ENCODE peak calls at places on chromosome 11, in five cellular contexts. One of them, this sample, is unnamed.

GRCh38 chr11:63961608-63962412 is 12.6 kb upstream of the COX8A start:
- DNase-seq in fibroblast of villous mesenchyme: peak
- DNase-seq in endothelial cell: no peak
- DNase-seq in pancreas: no peak
- DNase-seq in A549: peak
- DNase-seq in this sample: peak

GRCh38 chr11:61667684-61668320 is 12.4 kb upstream of the DAGLA start:
- DNase-seq in fibroblast of villous mesenchyme: no peak
- DNase-seq in endothelial cell: no peak
- DNase-seq in pancreas: no peak
- DNase-seq in A549: no peak
- DNase-seq in this sample: no peak

GRCh38 chr11:64624869-64625481 is 34.0 kb downstream of the SLC22A12 start:
- DNase-seq in fibroblast of villous mesenchyme: no peak
- DNase-seq in endothelial cell: no peak
- DNase-seq in pancreas: no peak
- DNase-seq in A549: no peak
- DNase-seq in this sample: no peak

GRCh38 chr11:81802591-81802990 is 931.1 kb downstream of the FAM181B start:
- DNase-seq in fibroblast of villous mesenchyme: no peak
- DNase-seq in endothelial cell: no peak
- DNase-seq in pancreas: no peak
- DNase-seq in A549: no peak
- DNase-seq in this sample: no peak

GRCh38 chr11:31826530-31827438 is 15.7 kb upstream of the PAX6 start:
- DNase-seq in fibroblast of villous mesenchyme: no peak
- DNase-seq in endothelial cell: peak
- DNase-seq in pancreas: no peak
- DNase-seq in A549: no peak
- DNase-seq in this sample: no peak

GRCh38 chr11:131859811-131860210 is 489.4 kb downstream of the NTM start:
- DNase-seq in fibroblast of villous mesenchyme: peak
- DNase-seq in endothelial cell: no peak
- DNase-seq in pancreas: no peak
- DNase-seq in A549: no peak
- DNase-seq in this sample: peak

GRCh38 chr11:73326929-73327811 is 19.1 kb downstream of the ARHGEF17 start:
- DNase-seq in fibroblast of villous mesenchyme: peak
- DNase-seq in endothelial cell: no peak
- DNase-seq in pancreas: no peak
- DNase-seq in A549: no peak
- DNase-seq in this sample: no peak

GRCh38 chr11:82229346-82229745 is 504.3 kb downstream of the FAM181B start:
- DNase-seq in fibroblast of villous mesenchyme: peak
- DNase-seq in endothelial cell: no peak
- DNase-seq in pancreas: no peak
- DNase-seq in A549: peak
- DNase-seq in this sample: no peak

GRCh38 chr11:18540207-18541009 is 13.7 kb upstream of the TSG101 start:
- DNase-seq in fibroblast of villous mesenchyme: peak
- DNase-seq in endothelial cell: no peak
- DNase-seq in pancreas: no peak
- DNase-seq in A549: peak
- DNase-seq in this sample: peak

GRCh38 chr11:78045851-78046485 is 17.7 kb upstream of the THRSP start:
- DNase-seq in fibroblast of villous mesenchyme: peak
- DNase-seq in endothelial cell: peak
- DNase-seq in pancreas: peak
- DNase-seq in A549: peak
- DNase-seq in this sample: peak

GRCh38 chr11:110467556-110467955 is 37.8 kb downstream of the FDX1 start:
- DNase-seq in fibroblast of villous mesenchyme: no peak
- DNase-seq in endothelial cell: no peak
- DNase-seq in pancreas: no peak
- DNase-seq in A549: no peak
- DNase-seq in this sample: no peak

GRCh38 chr11:110710520-110711381 is 1.5 kb downstream of the ARHGAP20 start:
- DNase-seq in fibroblast of villous mesenchyme: peak
- DNase-seq in endothelial cell: peak
- DNase-seq in pancreas: peak
- DNase-seq in A549: no peak
- DNase-seq in this sample: no peak

GRCh38 chr11:96109265-96110030 is 185.5 kb upstream of the MTMR2 start:
- DNase-seq in fibroblast of villous mesenchyme: no peak
- DNase-seq in endothelial cell: no peak
- DNase-seq in pancreas: no peak
- DNase-seq in A549: no peak
- DNase-seq in this sample: no peak

GRCh38 chr11:130831506-130832385 is 84.5 kb downstream of the SNX19 start:
- DNase-seq in fibroblast of villous mesenchyme: no peak
- DNase-seq in endothelial cell: no peak
- DNase-seq in pancreas: no peak
- DNase-seq in A549: no peak
- DNase-seq in this sample: no peak

GRCh38 chr11:119295178-119295577 is 21.8 kb downstream of the MCAM start:
- DNase-seq in fibroblast of villous mesenchyme: peak
- DNase-seq in endothelial cell: no peak
- DNase-seq in pancreas: no peak
- DNase-seq in A549: peak
- DNase-seq in this sample: no peak

GRCh38 chr11:126082251-126083109 is 19.8 kb upstream of the CDON start:
- DNase-seq in fibroblast of villous mesenchyme: no peak
- DNase-seq in endothelial cell: no peak
- DNase-seq in pancreas: no peak
- DNase-seq in A549: no peak
- DNase-seq in this sample: no peak

GRCh38 chr11:2298131-2298794 is 3.5 kb downstream of the C11orf21 start:
- DNase-seq in fibroblast of villous mesenchyme: no peak
- DNase-seq in endothelial cell: peak
- DNase-seq in pancreas: no peak
- DNase-seq in A549: no peak
- DNase-seq in this sample: no peak

GRCh38 chr11:92340839-92341238 is 116.2 kb downstream of the FAT3 start:
- DNase-seq in fibroblast of villous mesenchyme: peak
- DNase-seq in endothelial cell: peak
- DNase-seq in pancreas: no peak
- DNase-seq in A549: peak
- DNase-seq in this sample: peak
- TF ChIP-seq CTCF in fibroblast of villous mesenchyme: peak
- TF ChIP-seq CTCF in endothelial cell: peak
- TF ChIP-seq CTCF in pancreas: peak
- TF ChIP-seq CTCF in A549: peak
- TF ChIP-seq CTCF in this sample: peak

GRCh38 chr11:9193316-9193715 is 71.8 kb downstream of the DENND5A start:
- DNase-seq in fibroblast of villous mesenchyme: no peak
- DNase-seq in endothelial cell: no peak
- DNase-seq in pancreas: no peak
- DNase-seq in A549: no peak
- DNase-seq in this sample: no peak
- TF ChIP-seq CTCF in fibroblast of villous mesenchyme: no peak
- TF ChIP-seq CTCF in endothelial cell: no peak
- TF ChIP-seq CTCF in pancreas: no peak
- TF ChIP-seq CTCF in A549: no peak
- TF ChIP-seq CTCF in this sample: no peak

DNA sequence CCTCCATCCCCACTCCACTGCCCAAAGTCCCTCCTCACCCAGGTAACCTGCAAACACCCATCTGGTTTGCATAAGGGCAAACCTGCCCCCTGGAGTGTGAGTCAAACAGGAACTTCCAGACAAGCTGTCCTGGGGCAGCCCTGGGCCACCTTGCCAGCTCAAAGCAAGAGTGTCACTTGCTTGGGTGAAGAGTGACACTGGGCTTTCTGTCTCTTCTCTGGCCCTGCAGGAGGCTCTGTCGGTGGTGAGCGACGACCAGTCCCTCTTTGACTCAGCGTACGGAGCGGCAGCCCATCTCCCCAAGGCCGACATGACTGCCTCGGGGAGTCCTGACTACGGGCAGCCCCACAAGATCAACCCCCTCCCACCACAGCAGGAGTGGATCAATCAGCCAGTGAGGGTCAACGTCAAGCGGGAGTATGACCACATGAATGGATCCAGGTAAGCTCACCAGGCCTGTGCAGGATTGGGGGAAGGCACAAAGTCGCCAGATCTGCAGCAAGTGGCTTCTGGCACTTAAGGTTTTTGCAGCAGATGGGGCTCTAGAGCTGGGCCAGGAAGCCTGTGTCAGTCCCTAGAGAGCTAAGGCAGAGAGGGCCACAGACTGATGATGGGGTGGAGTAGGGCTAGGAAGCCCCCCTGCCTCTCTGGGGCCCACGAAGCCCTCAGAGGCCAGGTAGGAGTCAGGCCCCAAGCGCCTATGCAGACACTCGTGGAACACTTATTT is 64.2 kb downstream of the FLI1 start:
- DNase-seq in fibroblast of villous mesenchyme: no peak
- DNase-seq in endothelial cell: no peak
- DNase-seq in pancreas: no peak
- DNase-seq in A549: no peak
- DNase-seq in this sample: no peak
- TF ChIP-seq CTCF in fibroblast of villous mesenchyme: no peak
- TF ChIP-seq CTCF in endothelial cell: no peak
- TF ChIP-seq CTCF in pancreas: no peak
- TF ChIP-seq CTCF in A549: no peak
- TF ChIP-seq CTCF in this sample: no peak

GRCh38 chr11:44095506-44096359 is at the start of gene EXT2:
- DNase-seq in fibroblast of villous mesenchyme: peak
- DNase-seq in endothelial cell: peak
- DNase-seq in pancreas: peak
- DNase-seq in A549: peak
- DNase-seq in this sample: peak
- TF ChIP-seq CTCF in fibroblast of villous mesenchyme: peak
- TF ChIP-seq CTCF in endothelial cell: peak
- TF ChIP-seq CTCF in pancreas: peak
- TF ChIP-seq CTCF in A549: peak
- TF ChIP-seq CTCF in this sample: peak

DNA sequence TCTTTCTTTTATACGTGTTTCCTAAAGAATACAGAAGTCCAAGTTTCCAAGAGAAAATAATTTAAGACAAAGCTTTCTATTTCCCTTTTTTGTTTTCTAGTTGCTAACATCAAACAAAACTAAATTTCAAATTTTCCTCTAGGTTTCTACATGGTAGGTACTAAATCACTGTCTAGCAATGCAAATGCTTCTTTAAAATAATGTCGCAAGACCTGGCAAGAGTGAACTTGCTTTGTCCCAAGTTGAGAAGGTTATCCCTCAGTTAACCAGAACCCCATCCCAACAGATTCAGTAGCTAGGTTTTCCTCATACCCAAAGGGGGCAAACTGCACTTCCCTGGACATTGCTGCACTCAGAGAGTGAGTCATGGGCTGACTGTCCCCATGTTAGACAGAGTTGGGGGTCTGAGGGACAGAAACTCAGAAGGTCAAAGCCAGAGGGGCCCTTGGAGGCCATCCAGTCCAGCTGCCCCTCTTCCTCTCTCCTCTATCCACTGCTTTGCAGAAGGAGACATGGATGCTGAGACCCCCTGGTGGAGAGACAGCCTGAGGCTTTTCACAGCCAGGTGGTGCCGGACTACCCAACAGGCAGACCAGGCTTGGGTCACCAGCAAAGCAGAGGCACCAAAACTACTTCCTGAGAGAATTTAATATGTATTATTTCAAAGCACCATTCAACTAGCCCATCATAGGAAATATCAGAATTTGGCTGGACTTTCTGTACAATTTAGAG is 23.1 kb downstream of the OR2AT4 start:
- DNase-seq in fibroblast of villous mesenchyme: no peak
- DNase-seq in endothelial cell: no peak
- DNase-seq in pancreas: no peak
- DNase-seq in A549: no peak
- DNase-seq in this sample: no peak
- TF ChIP-seq CTCF in fibroblast of villous mesenchyme: peak
- TF ChIP-seq CTCF in endothelial cell: no peak
- TF ChIP-seq CTCF in pancreas: no peak
- TF ChIP-seq CTCF in A549: no peak
- TF ChIP-seq CTCF in this sample: peak

DNA sequence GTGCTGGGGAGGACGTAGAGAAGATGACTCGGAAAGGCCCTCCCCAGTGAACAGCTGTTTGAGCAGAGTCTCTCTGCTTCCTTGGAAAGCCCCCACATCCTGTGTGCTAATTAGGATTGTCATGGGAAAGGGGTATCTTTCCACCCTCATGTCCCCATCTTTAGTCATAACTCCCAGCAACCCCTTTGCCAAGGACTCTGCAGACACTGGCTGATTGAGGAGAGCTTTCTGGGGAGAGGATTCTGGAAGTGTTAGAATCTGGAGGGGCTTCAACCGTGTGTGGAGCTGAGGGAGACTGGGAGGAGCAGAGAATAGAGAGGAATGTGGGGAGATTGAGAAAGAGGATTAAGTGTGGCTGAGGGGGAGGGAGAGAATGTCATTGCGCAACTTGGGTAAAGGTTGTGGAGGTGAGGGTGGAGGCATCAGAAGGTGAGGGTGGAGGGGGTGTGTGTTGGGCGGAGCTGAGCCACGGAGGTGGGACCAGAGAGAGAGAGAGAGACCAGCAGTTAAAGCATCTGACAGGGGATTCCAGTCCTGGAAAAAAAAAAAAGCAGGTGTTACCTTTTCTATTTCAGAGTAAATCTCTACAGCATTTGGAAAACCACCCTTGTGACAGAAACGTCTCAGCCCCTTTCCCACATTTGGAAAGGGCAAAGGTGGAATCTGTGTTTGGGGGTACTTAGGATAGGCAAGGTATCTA is 2.2 kb downstream of the DTX4 start:
- DNase-seq in fibroblast of villous mesenchyme: peak
- DNase-seq in endothelial cell: no peak
- DNase-seq in pancreas: no peak
- DNase-seq in A549: no peak
- DNase-seq in this sample: no peak
- TF ChIP-seq CTCF in fibroblast of villous mesenchyme: no peak
- TF ChIP-seq CTCF in endothelial cell: no peak
- TF ChIP-seq CTCF in pancreas: no peak
- TF ChIP-seq CTCF in A549: no peak
- TF ChIP-seq CTCF in this sample: no peak

DNA sequence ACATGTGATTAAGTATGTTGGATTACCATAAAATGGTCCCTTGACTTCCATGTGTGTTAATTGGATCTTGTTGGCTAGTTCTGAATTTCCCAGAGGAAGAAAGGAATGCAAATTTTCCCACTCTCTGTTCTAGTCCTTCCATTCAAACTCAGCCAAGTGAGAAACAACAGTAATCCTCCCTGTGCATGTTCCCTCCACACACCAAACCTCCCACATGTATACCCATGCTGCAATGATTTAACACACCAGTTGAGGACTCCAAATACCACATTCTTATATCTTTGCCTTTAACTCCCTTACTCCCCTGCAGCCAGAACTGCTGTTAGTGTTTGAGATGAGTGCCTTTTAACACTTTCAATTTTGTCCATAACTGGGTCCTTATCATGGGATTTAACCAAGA is 1158.9 kb downstream of the DLG2 start:
- DNase-seq in fibroblast of villous mesenchyme: no peak
- DNase-seq in endothelial cell: no peak
- DNase-seq in pancreas: no peak
- DNase-seq in A549: no peak
- DNase-seq in this sample: no peak
- TF ChIP-seq CTCF in fibroblast of villous mesenchyme: no peak
- TF ChIP-seq CTCF in endothelial cell: no peak
- TF ChIP-seq CTCF in pancreas: no peak
- TF ChIP-seq CTCF in A549: no peak
- TF ChIP-seq CTCF in this sample: no peak

This sample was measured in HFFc6.